ENCODE peak calls at places on chromosomes 12 and 14, in ten cellular contexts. H, Q, U, F, W, S, Z, M, C and Y are unnamed samples. For H3K4me1, the result is how much of the 10 kb centered on the place peaks cover.

GRCh38 chr12:130498589-130499385 is 161.1 kb downstream of the PIWIL1 start:
- DNase-seq in U (no peak), W (no peak), Z (no peak), M (no peak), H (no peak), S (no peak), F (no peak), C (no peak), Q (no peak), Y (no peak)

GRCh38 chr14:97266653-97267052 is 469.5 kb downstream of the VRK1 start:
- DNase-seq in C (no peak), H (peak), F (no peak), S (no peak), W (peak), U (no peak), M (no peak), Q (no peak), Z (no peak), Y (no peak)

GRCh38 chr12:56897844-56898341 is 36.3 kb downstream of the SDR9C7 start:
- DNase-seq in Q (no peak), M (no peak), F (no peak), U (no peak), C (no peak), W (no peak), Z (no peak), S (no peak), H (no peak), Y (no peak)

GRCh38 chr12:109773384-109774011 is 59.7 kb downstream of the TRPV4 start:
- DNase-seq in M (peak), Z (no peak), Q (peak), S (no peak), W (no peak), U (no peak), F (no peak), H (no peak), C (no peak), Y (no peak)

GRCh38 chr12:47844264-47845020 is 24.7 kb upstream of the HDAC7 start:
- DNase-seq in M (no peak), C (no peak), Q (peak), W (no peak), Z (no peak), F (no peak), H (no peak), S (no peak), U (no peak), Y (no peak)

GRCh38 chr14:61566537-61567225 is 128.6 kb upstream of the HIF1A start:
- DNase-seq in U (peak), S (peak), H (no peak), W (no peak), Z (no peak), F (no peak), M (no peak), C (no peak), Q (no peak), Y (no peak)

GRCh38 chr14:100783630-100784321 is 42.1 kb upstream of the MEG3 start:
- DNase-seq in Z (no peak), U (no peak), S (no peak), W (no peak), Q (peak), H (no peak), F (no peak), C (peak), M (no peak), Y (no peak)

GRCh38 chr12:76341436-76342030 is 6.7 kb downstream of the BBS10 start:
- DNase-seq in Q (no peak), F (no peak), Z (no peak), U (no peak), S (no peak), W (no peak), H (no peak), M (no peak), C (no peak), Y (no peak)

GRCh38 chr14:57462551-57462950 is 31.1 kb downstream of the CCDC198 start:
- DNase-seq in Q (no peak), C (no peak), S (no peak), U (no peak), W (no peak), F (no peak), M (no peak), Z (no peak), H (peak), Y (no peak)

GRCh38 chr14:89747146-89747545 is 207.4 kb downstream of the EFCAB11 start:
- DNase-seq in U (no peak), Q (no peak), Z (no peak), M (no peak), W (no peak), F (no peak), H (no peak), C (no peak), S (no peak), Y (no peak)

GRCh38 chr12:105922670-105923102 is 216.1 kb downstream of the NUAK1 start:
- DNase-seq in S (peak), U (no peak), Q (no peak), W (no peak), C (no peak), Z (no peak), H (peak), M (no peak), F (no peak), Y (no peak)

GRCh38 chr12:121774968-121775474 is 18.5 kb downstream of the RHOF start:
- DNase-seq in C (no peak), U (no peak), F (no peak), S (no peak), H (no peak), M (no peak), Z (no peak), Q (no peak), W (peak), Y (no peak)

GRCh38 chr12:43111608-43112007 is 440.4 kb downstream of the ADAMTS20 start:
- DNase-seq in U (no peak), F (no peak), Z (no peak), M (no peak), W (no peak), Q (no peak), H (no peak), C (no peak), S (peak), Y (no peak)

GRCh38 chr12:66555113-66555512 is 123.8 kb downstream of the GRIP1 start:
- DNase-seq in U (no peak), M (no peak), Q (no peak), F (no peak), C (no peak), S (no peak), W (no peak), H (no peak), Z (no peak), Y (no peak)

GRCh38 chr14:77268989-77269595 is 1.9 kb downstream of the NGB start:
- DNase-seq in F (no peak), M (no peak), Z (no peak), W (no peak), H (no peak), C (no peak), Q (no peak), U (no peak), S (no peak), Y (no peak)

GRCh38 chr14:100299238-100299560 is 7.0 kb downstream of the SLC25A29 start:
- DNase-seq in C (no peak), Z (no peak), U (no peak), Q (peak), M (peak), S (no peak), F (no peak), H (no peak), W (no peak), Y (no peak)

GRCh38 chr12:111445311-111446043 is 39.8 kb downstream of the SH2B3 start:
- DNase-seq in C (no peak), F (no peak), Q (no peak), H (no peak), U (peak), M (no peak), W (no peak), S (no peak), Z (no peak), Y (no peak)

GRCh38 chr12:131274061-131274460 is 320.4 kb downstream of the ADGRD1 start:
- DNase-seq in Q (peak), M (peak), S (no peak), F (no peak), W (no peak), C (no peak), U (no peak), H (no peak), Z (no peak), Y (no peak)

GRCh38 chr12:100371146-100371545 is 14.3 kb downstream of the SLC17A8 start:
- DNase-seq in W (peak), C (no peak), F (no peak), Q (no peak), M (no peak), Z (no peak), U (no peak), H (no peak), S (no peak), Y (no peak)

GRCh38 chr12:51330186-51330585 is 6.2 kb upstream of the BIN2 start:
- DNase-seq in Q (no peak), H (no peak), W (no peak), M (no peak), S (no peak), U (no peak), Z (no peak), F (no peak), C (no peak), Y (no peak)

GRCh38 chr12:120955232-120955631 is 23.1 kb upstream of the HNF1A start:
- DNase-seq in F (no peak), U (no peak), S (no peak), Z (no peak), H (no peak), M (no peak), C (no peak), W (peak), Q (no peak), Y (no peak)

GRCh38 chr14:76701981-76702380 is 59.3 kb upstream of the VASH1 start:
- DNase-seq in Z (peak), C (no peak), S (no peak), F (no peak), Q (peak), M (peak), W (no peak), U (peak), H (no peak), Y (no peak)

GRCh38 chr14:73741876-73742519 is 27.8 kb upstream of the PNMA1 start:
- DNase-seq in W (no peak), Q (no peak), S (no peak), U (no peak), M (peak), C (no peak), H (no peak), Z (no peak), F (no peak), Y (no peak)

GRCh38 chr12:13404111-13404628 is 207.6 kb downstream of the EMP1 start:
- DNase-seq in U (no peak), H (no peak), S (no peak), F (no peak), M (no peak), W (no peak), C (no peak), Z (no peak), Q (no peak), Y (no peak)

GRCh38 chr12:26277511-26278246 is 82.3 kb downstream of the SSPN start:
- DNase-seq in W (no peak), M (no peak), S (no peak), Q (no peak), Z (no peak), C (no peak), H (no peak), F (no peak), U (no peak), Y (no peak)

GRCh38 chr12:85825751-85826150 is 10.5 kb downstream of the RASSF9 start:
- DNase-seq in W (no peak), F (no peak), S (no peak), Z (no peak), C (no peak), Q (no peak), H (no peak), M (no peak), U (no peak), Y (no peak)

GRCh38 chr12:55068416-55069010 is 48.7 kb downstream of the NEUROD4 start:
- DNase-seq in H (peak), W (peak), S (peak), M (no peak), Q (no peak), U (no peak), F (no peak), C (peak), Z (no peak), Y (no peak)

GRCh38 chr12:67442347-67442841 is 173.2 kb downstream of the CAND1 start:
- DNase-seq in S (no peak), H (no peak), Z (no peak), U (no peak), F (no peak), M (no peak), Q (peak), C (no peak), W (no peak), Y (no peak)

GRCh38 chr14:88934231-88934898 is 109.9 kb downstream of the TTC8 start:
- DNase-seq in U (no peak), Z (no peak), Q (no peak), S (peak), M (no peak), F (no peak), C (no peak), H (no peak), W (no peak), Y (no peak)

GRCh38 chr12:122876724-122877123 is 19.2 kb downstream of the VPS37B start:
- DNase-seq in U (no peak), M (no peak), F (no peak), S (no peak), Q (no peak), W (no peak), C (no peak), Z (no peak), H (no peak), Y (no peak)

GRCh38 chr12:53588155-53588554 is 38.0 kb downstream of the ATF7 start:
- DNase-seq in S (no peak), C (no peak), H (no peak), Q (no peak), U (no peak), F (no peak), Z (no peak), W (no peak), M (no peak), Y (no peak)

GRCh38 chr12:53591301-53592206 is 34.6 kb downstream of the ATF7 start:
- DNase-seq in C (peak), Z (no peak), U (no peak), Q (no peak), M (no peak), W (no peak), S (no peak), F (no peak), H (no peak), Y (no peak)

GRCh38 chr12:53590661-53591060 is 35.5 kb downstream of the ATF7 start:
- DNase-seq in C (no peak), F (no peak), Q (no peak), S (no peak), M (no peak), W (no peak), H (no peak), Z (no peak), U (no peak), Y (no peak)

GRCh38 chr12:53589915-53590314 is 36.3 kb downstream of the ATF7 start:
- DNase-seq in C (no peak), W (no peak), H (no peak), Z (no peak), U (no peak), S (no peak), Q (no peak), M (no peak), F (no peak), Y (no peak)

GRCh38 chr12:53589423-53589822 is 36.8 kb downstream of the ATF7 start:
- DNase-seq in W (no peak), H (no peak), S (no peak), Z (no peak), M (no peak), U (no peak), Q (no peak), F (no peak), C (no peak), Y (no peak)
- H3K4me1 ChIP-seq in W (under half), H (under half), S (under half), Z (under half), M (under half), U (half or more), Q (under half), F (under half), C (under half), Y (under half)

GRCh38 chr14:64778114-64778754 is 74.0 kb downstream of the PLEKHG3 start:
- DNase-seq in S (no peak), C (no peak), F (no peak), H (no peak), Q (no peak), U (no peak), Z (no peak), W (no peak), M (no peak), Y (no peak)
- H3K27ac ChIP-seq in S (peak), C (no peak), F (no peak), H (no peak), Q (peak), U (peak), Z (no peak), W (no peak), M (no peak), Y (no peak)

GRCh38 chr14:99270491-99271287 is 1.3 kb downstream of the BCL11B start:
- DNase-seq in W (peak), Q (no peak), H (no peak), S (no peak), F (no peak), M (no peak), U (no peak), C (no peak), Z (no peak), Y (no peak)
- H3K4me3 ChIP-seq in W (peak), Q (peak), H (peak), S (peak), F (peak), M (no peak), U (peak), C (peak), Z (peak), Y (peak)

GRCh38 chr14:95493503-95493902 is 22.9 kb downstream of the SYNE3 start:
- DNase-seq in M (no peak), Q (no peak), F (no peak), H (no peak), Z (no peak), S (no peak), C (no peak), U (no peak), W (no peak), Y (no peak)
- H3K4me1 ChIP-seq in M (under half), Q (under half), F (under half), H (under half), Z (under half), S (under half), C (under half), U (half or more), W (under half), Y (under half)

GRCh38 chr12:951166-951565 is 1.7 kb upstream of the RAD52 start:
- DNase-seq in Z (no peak), W (no peak), M (no peak), F (no peak), H (no peak), Q (no peak), S (no peak), U (no peak), C (no peak), Y (no peak)

GRCh38 chr12:948238-948637 is 1.3 kb downstream of the RAD52 start:
- DNase-seq in C (no peak), M (no peak), W (no peak), S (no peak), Z (no peak), Q (no peak), F (no peak), U (no peak), H (no peak), Y (no peak)

GRCh38 chr12:946212-946611 is 3.3 kb downstream of the RAD52 start:
- DNase-seq in Q (no peak), H (no peak), U (no peak), Z (no peak), F (no peak), S (peak), C (no peak), W (no peak), M (no peak), Y (no peak)

GRCh38 chr12:946656-947055 is 2.8 kb downstream of the RAD52 start:
- DNase-seq in F (no peak), M (no peak), Z (no peak), Q (no peak), H (no peak), U (no peak), W (no peak), S (peak), C (no peak), Y (no peak)

DNA sequence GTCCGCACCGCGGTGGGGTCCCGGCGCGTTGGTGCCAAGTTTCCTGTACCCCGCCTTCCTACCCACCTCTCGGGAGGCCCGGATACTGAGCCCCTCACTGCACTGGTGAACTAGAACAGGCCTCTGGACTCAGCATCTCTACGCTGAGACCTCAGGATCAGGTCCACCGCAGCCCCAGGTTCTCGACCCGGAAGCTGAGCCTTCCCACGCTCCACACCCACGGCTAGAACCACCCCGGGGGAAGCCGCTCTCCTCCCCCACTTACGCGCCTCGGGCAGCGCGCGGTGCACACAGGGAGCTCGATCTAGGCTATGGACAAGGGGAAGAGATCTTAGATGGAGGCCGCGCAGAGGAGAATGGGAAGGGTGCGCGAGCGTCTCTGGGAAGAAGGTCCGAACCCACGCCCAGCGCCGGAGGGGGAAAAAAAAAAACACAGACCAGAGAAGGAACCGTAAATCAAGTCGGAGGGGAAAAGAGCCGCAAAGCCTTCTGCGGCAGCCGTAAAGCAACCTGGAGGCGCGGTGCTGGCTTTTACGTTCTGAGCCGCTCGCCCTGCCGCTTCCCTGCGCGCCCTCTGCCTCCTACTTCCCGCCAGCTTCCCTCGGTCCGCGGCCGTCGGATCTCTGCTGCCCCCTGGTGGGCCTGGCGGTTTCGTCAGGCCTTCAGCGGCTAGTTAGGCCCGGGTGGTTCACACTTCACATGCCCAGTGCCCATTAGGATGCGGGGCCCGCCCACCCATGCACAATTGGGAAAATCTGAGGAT is at the start of gene RAD52:
- DNase-seq in Z (peak), Q (peak), C (peak), S (peak), M (peak), F (peak), U (peak), H (peak), W (peak), Y (peak)
- H3K27ac ChIP-seq in Z (peak), Q (peak), C (peak), S (peak), M (peak), F (peak), U (peak), H (peak), W (peak), Y (peak)